ENCODE peak calls at places on chromosomes 3 and 15, in four cellular contexts. P is occipital lobe; N is CD4-positive, alpha-beta T cell; D is B cell. V is an unnamed sample.

GRCh38 chr3:177538743-177539730 is 341.8 kb upstream of the TBL1XR1 start:
- DNase-seq in P (no peak), N (no peak), D (peak), V (no peak)

GRCh38 chr15:101111570-101112262 is 140.1 kb downstream of the CHSY1 start:
- DNase-seq in P (no peak), N (no peak), D (no peak), V (no peak)

GRCh38 chr3:123605789-123606234 is 21.0 kb upstream of the HACD2 start:
- DNase-seq in P (no peak), N (no peak), D (no peak), V (peak)

GRCh38 chr3:194339356-194339755 is 11.8 kb downstream of the CPN2 start:
- DNase-seq in P (no peak), N (no peak), D (no peak), V (no peak)

GRCh38 chr3:49158108-49158709 is 7.9 kb downstream of the CCDC71 start:
- DNase-seq in P (no peak), N (peak), D (peak), V (no peak)

GRCh38 chr3:186472466-186473008 is 71.6 kb downstream of the CRYGS start:
- DNase-seq in P (no peak), N (no peak), D (no peak), V (peak)

GRCh38 chr3:165749817-165750216 is 87.4 kb downstream of the BCHE start:
- DNase-seq in P (no peak), N (no peak), D (no peak), V (no peak)

GRCh38 chr3:72750405-72750922 is 97.8 kb downstream of the SHQ1 start:
- DNase-seq in P (no peak), N (no peak), D (no peak), V (no peak)

GRCh38 chr3:124780767-124781485 is 50.7 kb downstream of the UMPS start:
- DNase-seq in P (no peak), N (no peak), D (no peak), V (peak)

GRCh38 chr15:90596943-90597342 is 67.2 kb downstream of the CRTC3 start:
- DNase-seq in P (peak), N (no peak), D (no peak), V (peak)

GRCh38 chr3:29275309-29275708 is 5.6 kb upstream of the RBMS3 start:
- DNase-seq in P (no peak), N (no peak), D (no peak), V (peak)

GRCh38 chr3:117439812-117440211 is 730.2 kb downstream of the TUSC7 start:
- DNase-seq in P (no peak), N (no peak), D (no peak), V (peak)

GRCh38 chr3:11944052-11944673 is 60.0 kb upstream of the SYN2 start:
- DNase-seq in P (no peak), N (no peak), D (no peak), V (peak)

GRCh38 chr3:159765025-159765859 is 223.4 kb upstream of the IL12A start:
- DNase-seq in P (peak), N (no peak), D (peak), V (peak)

GRCh38 chr3:52052831-52053306 is 3.5 kb downstream of the DUSP7 start:
- DNase-seq in P (peak), N (peak), D (no peak), V (peak)

GRCh38 chr3:38843898-38844297 is 27.9 kb upstream of the SCN10A start:
- DNase-seq in P (no peak), N (no peak), D (no peak), V (peak)

GRCh38 chr15:101494251-101494796 is 4.8 kb upstream of the PCSK6 start:
- DNase-seq in P (no peak), N (no peak), D (no peak), V (no peak)

GRCh38 chr3:169760479-169760878 is 4.4 kb downstream of the TERC start:
- DNase-seq in P (no peak), N (no peak), D (no peak), V (peak)

GRCh38 chr3:54206874-54207273 is 84.5 kb downstream of the CACNA2D3 start:
- DNase-seq in P (no peak), N (no peak), D (no peak), V (no peak)

GRCh38 chr3:72372161-72372560 is 476.1 kb downstream of the SHQ1 start:
- DNase-seq in P (no peak), N (no peak), D (no peak), V (no peak)

GRCh38 chr15:80787238-80787805 is 8.2 kb downstream of the CEMIP start:
- DNase-seq in P (no peak), N (no peak), D (no peak), V (no peak)

GRCh38 chr15:39969871-39970270 is 36.0 kb downstream of the EIF2AK4 start:
- DNase-seq in P (peak), N (no peak), D (no peak), V (peak)

GRCh38 chr3:8492744-8493511 is 8.7 kb upstream of the LMCD1 start:
- DNase-seq in P (no peak), N (no peak), D (no peak), V (no peak)

GRCh38 chr15:60509470-60509869 is 30.5 kb upstream of the ICE2 start:
- DNase-seq in P (no peak), N (no peak), D (no peak), V (no peak)

GRCh38 chr15:38683382-38684242 is 119.0 kb upstream of the RASGRP1 start:
- DNase-seq in P (peak), N (peak), D (peak), V (peak)

GRCh38 chr3:45771831-45772230 is 24.5 kb downstream of the SLC6A20 start:
- DNase-seq in P (no peak), N (no peak), D (no peak), V (no peak)

GRCh38 chr15:101309436-101310162 is 14.6 kb upstream of the SNRPA1 start:
- DNase-seq in P (no peak), N (no peak), D (no peak), V (no peak)

GRCh38 chr3:49471856-49472495 is 1.9 kb downstream of the DAG1 start:
- DNase-seq in P (no peak), N (no peak), D (no peak), V (no peak)

GRCh38 chr15:65071381-65071811 is 3.6 kb upstream of the RASL12 start:
- DNase-seq in P (no peak), N (no peak), D (no peak), V (no peak)

GRCh38 chr3:195240171-195240701 is 30.7 kb downstream of the XXYLT1 start:
- DNase-seq in P (no peak), N (no peak), D (no peak), V (no peak)

GRCh38 chr15:58058729-58059128 is 6.8 kb downstream of the ALDH1A2 start:
- DNase-seq in P (no peak), N (no peak), D (no peak), V (no peak)

V was measured in AG10803.